ENCODE peak calls at places on chromosomes 6 and 20, in six cellular contexts. U is A549, V is fibroblast of the aortic adventitia, S is nephron progenitor cell, P is BJ, M is cardiac fibroblast. C is an unnamed sample.

GRCh38 chr6:83285917-83286316 is 92.8 kb downstream of the RWDD2A start:
- DNase-seq in U (no peak), V (no peak), S (no peak), P (no peak), M (no peak), C (no peak)

GRCh38 chr6:98947411-98948292 is at the start of gene FBXL4:
- DNase-seq in U (peak), V (peak), S (peak), P (no peak), M (peak), C (peak)

GRCh38 chr6:36926711-36927110 is 27.8 kb upstream of the PI16 start:
- DNase-seq in U (no peak), V (no peak), S (no peak), P (no peak), M (no peak), C (no peak)

GRCh38 chr6:16488813-16489212 is 250.4 kb downstream of the GMPR start:
- DNase-seq in U (no peak), V (no peak), S (no peak), P (no peak), M (no peak), C (no peak)

GRCh38 chr6:16711551-16712249 is 49.6 kb downstream of the ATXN1 start:
- DNase-seq in U (peak), V (no peak), S (no peak), P (no peak), M (peak), C (no peak)

GRCh38 chr20:46963196-46963529 is 68.5 kb downstream of the EYA2 start:
- DNase-seq in U (no peak), V (no peak), S (no peak), P (no peak), M (no peak), C (no peak)

GRCh38 chr6:152296648-152297376 is 340.4 kb downstream of the SYNE1 start:
- DNase-seq in U (no peak), V (peak), S (no peak), P (no peak), M (no peak), C (no peak)

GRCh38 chr20:62571667-62572344 is 70.5 kb upstream of the SLCO4A1 start:
- DNase-seq in U (peak), V (no peak), S (no peak), P (no peak), M (no peak), C (no peak)

GRCh38 chr6:74479960-74480359 is 725.9 kb downstream of the COL12A1 start:
- DNase-seq in U (no peak), V (no peak), S (no peak), P (no peak), M (no peak), C (no peak)

GRCh38 chr6:140960566-140960965 is 1172.2 kb upstream of the GJE1 start:
- DNase-seq in U (no peak), V (peak), S (no peak), P (no peak), M (peak), C (no peak)

GRCh38 chr6:148186916-148187315 is 155.7 kb upstream of the SASH1 start:
- DNase-seq in U (no peak), V (no peak), S (no peak), P (no peak), M (no peak), C (no peak)

GRCh38 chr6:127932708-127933107 is 31.9 kb upstream of the THEMIS start:
- DNase-seq in U (no peak), V (no peak), S (no peak), P (no peak), M (no peak), C (no peak)

GRCh38 chr20:50546729-50547314 is 36.6 kb downstream of the PTPN1 start:
- DNase-seq in U (no peak), V (no peak), S (no peak), P (no peak), M (no peak), C (no peak)

GRCh38 chr20:35568645-35569044 is 26.8 kb downstream of the ERGIC3 start:
- DNase-seq in U (peak), V (no peak), S (no peak), P (no peak), M (no peak), C (no peak)

GRCh38 chr6:79946773-79947190 is 571 bp downstream of the ELOVL4 start:
- DNase-seq in U (peak), V (peak), S (peak), P (no peak), M (no peak), C (peak)

GRCh38 chr6:8065519-8065911 is 1.3 kb upstream of the BLOC1S5 start:
- DNase-seq in U (no peak), V (no peak), S (no peak), P (no peak), M (no peak), C (no peak)

GRCh38 chr6:107679457-107679856 is 144.7 kb downstream of the SCML4 start:
- DNase-seq in U (no peak), V (peak), S (peak), P (no peak), M (peak), C (no peak)

GRCh38 chr6:72624557-72625160 is 2.8 kb downstream of the KCNQ5 start:
- DNase-seq in U (peak), V (peak), S (peak), P (no peak), M (peak), C (peak)

GRCh38 chr6:118252474-118252873 is 295.6 kb upstream of the PLN start:
- DNase-seq in U (no peak), V (no peak), S (no peak), P (no peak), M (no peak), C (no peak)
- TF ChIP-seq CTCF in U (no peak), V (no peak), S (no peak), P (no peak), M (no peak), C (no peak)

DNA sequence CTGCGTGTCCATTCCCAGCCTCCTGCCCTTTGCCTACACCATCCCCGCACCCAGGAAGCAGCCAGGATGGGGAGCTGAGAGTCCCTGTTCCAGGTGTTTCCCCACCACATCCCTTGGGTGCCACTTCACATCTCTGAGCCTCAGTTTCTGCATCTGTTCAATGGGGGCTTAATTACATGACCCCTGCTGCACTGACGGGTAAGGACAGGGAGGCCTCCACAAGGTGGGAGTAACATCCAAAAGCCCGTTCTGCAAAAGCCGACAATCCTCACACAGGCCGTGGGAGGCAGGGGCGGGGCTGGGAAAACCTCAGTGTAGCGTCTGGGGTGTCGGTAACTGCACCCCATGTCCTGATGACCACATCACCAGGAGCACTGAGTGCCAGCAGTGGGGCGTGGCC is 41.3 kb downstream of the GRM4 start:
- DNase-seq in U (no peak), V (no peak), S (no peak), P (no peak), M (no peak), C (no peak)
- TF ChIP-seq CTCF in U (no peak), V (no peak), S (no peak), P (no peak), M (no peak), C (no peak)

DNA sequence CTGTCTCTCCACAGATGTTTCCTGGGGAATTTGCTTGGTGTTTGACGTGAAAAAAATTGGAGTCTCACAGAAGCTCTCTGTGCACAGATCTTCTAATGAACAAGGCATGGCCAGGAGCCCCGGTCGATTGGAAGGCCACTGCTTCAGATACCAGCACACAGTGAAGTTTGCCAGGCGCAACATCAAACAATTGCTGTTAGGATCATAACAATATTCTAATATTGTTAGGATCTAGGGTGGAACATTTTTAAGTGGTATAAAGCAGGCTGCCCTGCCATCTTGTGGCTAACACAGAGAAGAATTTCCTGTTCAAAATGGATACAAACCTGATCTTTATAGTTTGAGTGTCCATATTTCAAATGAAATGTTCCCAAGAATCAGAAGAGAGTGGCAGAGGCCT is 64.1 kb downstream of the C6orf118 start:
- DNase-seq in U (peak), V (peak), S (peak), P (no peak), M (peak), C (no peak)
- TF ChIP-seq CTCF in U (peak), V (peak), S (no peak), P (no peak), M (peak), C (no peak)

DNA sequence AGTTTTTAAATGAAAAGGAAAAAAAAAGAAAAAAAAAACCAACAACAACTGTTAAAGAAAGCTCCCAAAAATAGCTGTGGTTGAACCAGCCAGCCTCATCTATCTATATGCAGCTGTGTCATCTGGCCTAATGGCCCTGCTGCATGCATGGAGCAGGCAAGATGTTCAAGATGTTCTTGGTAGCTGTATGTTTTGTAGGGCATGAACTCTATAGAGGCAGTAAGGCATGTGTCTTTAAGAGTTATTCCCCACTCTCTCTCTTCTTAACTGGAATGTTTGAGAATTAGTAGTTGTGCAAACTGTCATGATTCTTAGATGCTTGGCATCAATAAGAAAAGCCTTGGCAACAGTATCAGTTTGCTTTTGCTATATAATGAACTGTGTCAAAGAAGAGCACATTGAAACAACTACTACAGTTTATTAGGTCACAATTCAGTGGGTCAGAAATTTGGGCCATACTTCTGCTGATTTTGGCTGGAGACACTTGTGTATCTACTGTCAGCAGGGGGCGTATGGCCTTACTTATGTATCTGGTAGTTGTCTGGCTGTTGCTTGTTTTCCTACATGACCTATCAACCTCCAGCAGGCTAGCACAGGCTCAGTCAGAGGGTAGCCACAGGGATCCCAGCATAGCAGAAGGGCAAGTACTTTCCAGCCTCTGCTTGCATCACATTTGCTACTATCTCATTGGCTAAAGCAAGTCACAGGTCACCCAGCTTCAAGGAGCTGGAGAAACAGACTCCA is 56.1 kb upstream of the LAMP5 start:
- DNase-seq in U (peak), V (no peak), S (no peak), P (no peak), M (peak), C (no peak)
- TF ChIP-seq CTCF in U (no peak), V (no peak), S (peak), P (peak), M (peak), C (peak)

GRCh38 chr6:168676552-168677317 is 235.8 kb downstream of the SMOC2 start:
- DNase-seq in U (no peak), V (no peak), S (no peak), P (no peak), M (no peak), C (no peak)

GRCh38 chr6:168675933-168676551 is 235.1 kb downstream of the SMOC2 start:
- DNase-seq in U (no peak), V (no peak), S (no peak), P (no peak), M (no peak), C (no peak)

GRCh38 chr6:168675375-168675774 is 234.4 kb downstream of the SMOC2 start:
- DNase-seq in U (no peak), V (no peak), S (no peak), P (no peak), M (no peak), C (no peak)

GRCh38 chr6:168678588-168678987 is 237.6 kb downstream of the SMOC2 start:
- DNase-seq in U (no peak), V (peak), S (no peak), P (no peak), M (no peak), C (no peak)

DNA sequence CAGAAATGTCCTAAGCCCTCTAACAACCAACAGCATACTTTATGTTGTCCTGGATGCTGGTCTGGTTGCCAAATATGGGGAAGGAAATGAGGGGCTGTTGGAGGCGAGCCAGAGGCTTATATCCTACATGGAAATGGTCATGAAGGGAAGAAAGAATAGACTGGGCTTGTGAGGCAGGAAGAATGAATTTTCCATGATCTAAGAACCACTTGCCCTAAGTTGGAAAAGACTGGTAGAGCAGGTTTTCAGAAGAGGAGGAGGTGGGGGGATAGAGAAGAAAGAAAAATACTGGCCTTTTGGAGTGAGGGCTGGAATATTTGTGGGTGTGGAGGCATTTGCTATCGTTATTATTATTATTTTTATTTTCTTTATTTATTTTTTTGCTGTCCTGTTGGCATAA is 237.2 kb downstream of the SMOC2 start:
- DNase-seq in U (no peak), V (no peak), S (no peak), P (no peak), M (no peak), C (no peak)
- TF ChIP-seq CTCF in U (no peak), V (no peak), S (no peak), P (no peak), M (no peak), C (no peak)